ENCODE peak calls at places on chromosomes 16 and 17, in four cellular contexts. One of them, this sample, is unnamed. For H3K27me3 and H3K4me1, the result is how much of the 10 kb centered on the place peaks cover.

GRCh38 chr16:51545951-51546350 is 394.9 kb upstream of the SALL1 start:
- DNase-seq in fibroblast of lung: no peak
- DNase-seq in right cardiac atrium: no peak
- DNase-seq in PC-9: no peak
- DNase-seq in this sample: no peak

GRCh38 chr17:81239714-81240555 is 817 bp downstream of the NDUFAF8 start:
- DNase-seq in PC-9: no peak
- DNase-seq in right cardiac atrium: no peak
- DNase-seq in fibroblast of lung: no peak
- DNase-seq in this sample: no peak

GRCh38 chr17:77493238-77493812 is 352.6 kb downstream of the SEC14L1 start:
- DNase-seq in right cardiac atrium: no peak
- DNase-seq in fibroblast of lung: no peak
- DNase-seq in PC-9: no peak
- DNase-seq in this sample: no peak

GRCh38 chr16:57503366-57503765 is 17.1 kb upstream of the DOK4 start:
- DNase-seq in right cardiac atrium: peak
- DNase-seq in PC-9: no peak
- DNase-seq in fibroblast of lung: no peak
- DNase-seq in this sample: no peak

GRCh38 chr16:19071811-19072777 is 4.7 kb downstream of the COQ7 start:
- DNase-seq in PC-9: peak
- DNase-seq in fibroblast of lung: peak
- DNase-seq in right cardiac atrium: peak
- DNase-seq in this sample: peak

GRCh38 chr17:4896332-4897197 is 2.8 kb upstream of the C17orf107 start:
- DNase-seq in PC-9: no peak
- DNase-seq in right cardiac atrium: no peak
- DNase-seq in fibroblast of lung: no peak
- DNase-seq in this sample: no peak

GRCh38 chr16:74695450-74696422 is 4.9 kb downstream of the MLKL start:
- DNase-seq in fibroblast of lung: peak
- DNase-seq in right cardiac atrium: peak
- DNase-seq in PC-9: peak
- DNase-seq in this sample: peak

GRCh38 chr17:50123649-50124349 is 6.2 kb downstream of the SAMD14 start:
- DNase-seq in fibroblast of lung: no peak
- DNase-seq in PC-9: no peak
- DNase-seq in right cardiac atrium: no peak
- DNase-seq in this sample: no peak

GRCh38 chr17:5437721-5438317 is 1.1 kb downstream of the C1QBP start:
- DNase-seq in right cardiac atrium: no peak
- DNase-seq in fibroblast of lung: no peak
- DNase-seq in PC-9: peak
- DNase-seq in this sample: no peak

GRCh38 chr16:48022496-48022895 is 133.3 kb downstream of the ABCC12 start:
- DNase-seq in PC-9: no peak
- DNase-seq in fibroblast of lung: no peak
- DNase-seq in right cardiac atrium: no peak
- DNase-seq in this sample: no peak

GRCh38 chr17:31476525-31477416 is 85.3 kb downstream of the RAB11FIP4 start:
- DNase-seq in right cardiac atrium: no peak
- DNase-seq in PC-9: no peak
- DNase-seq in fibroblast of lung: no peak
- DNase-seq in this sample: no peak
- H3K27me3 ChIP-seq in right cardiac atrium: under half
- H3K27me3 ChIP-seq in PC-9: under half
- H3K27me3 ChIP-seq in fibroblast of lung: under half
- H3K27me3 ChIP-seq in this sample: under half

GRCh38 chr17:64779344-64780095 is 117.4 kb upstream of the SMURF2 start:
- DNase-seq in fibroblast of lung: no peak
- DNase-seq in right cardiac atrium: no peak
- DNase-seq in PC-9: no peak
- DNase-seq in this sample: no peak
- H3K4me1 ChIP-seq in fibroblast of lung: under half
- H3K4me1 ChIP-seq in right cardiac atrium: under half
- H3K4me1 ChIP-seq in PC-9: under half
- H3K4me1 ChIP-seq in this sample: under half

DNA sequence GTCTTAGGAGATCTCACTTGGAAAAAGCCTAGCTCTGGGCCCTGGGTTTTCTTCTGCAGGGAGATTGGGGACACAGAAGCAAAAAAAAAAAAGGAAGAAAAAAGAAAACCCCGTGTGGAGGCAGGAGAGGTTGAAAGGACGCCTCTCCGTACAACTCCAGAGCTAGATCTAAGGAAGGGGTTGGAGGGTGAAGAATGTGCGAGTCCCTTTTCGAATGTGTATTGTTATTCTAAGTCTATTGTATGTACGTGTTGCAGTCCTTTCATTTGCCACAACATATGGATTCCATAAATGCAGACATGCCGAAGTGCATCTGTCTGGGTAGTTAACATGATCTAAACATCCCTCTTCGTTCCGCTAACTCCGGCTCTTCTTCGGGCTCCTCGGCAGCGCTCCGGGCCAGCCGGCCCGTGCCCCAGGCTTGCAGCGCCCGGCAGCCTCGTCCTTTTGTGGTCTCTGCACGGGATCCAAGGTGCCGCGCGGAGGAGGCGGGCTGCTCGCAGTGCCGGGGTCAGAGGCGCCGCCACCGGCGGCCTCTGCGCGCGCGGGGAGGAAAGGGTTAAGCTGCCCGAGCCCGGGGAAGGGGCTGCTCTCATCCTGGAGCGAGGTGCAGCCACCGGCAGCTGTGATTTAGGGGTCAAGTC is 14.8 kb upstream of the ZFHX3 start:
- DNase-seq in PC-9: no peak
- DNase-seq in fibroblast of lung: peak
- DNase-seq in right cardiac atrium: no peak
- DNase-seq in this sample: peak
- H3K27me3 ChIP-seq in PC-9: under half
- H3K27me3 ChIP-seq in fibroblast of lung: under half
- H3K27me3 ChIP-seq in right cardiac atrium: under half
- H3K27me3 ChIP-seq in this sample: half or more

GRCh38 chr17:42274273-42274542 is 2.0 kb downstream of the STAT5B start:
- DNase-seq in right cardiac atrium: no peak
- DNase-seq in fibroblast of lung: no peak
- DNase-seq in PC-9: no peak
- DNase-seq in this sample: no peak

GRCh38 chr17:42275527-42276358 is 448 bp downstream of the STAT5B start:
- DNase-seq in PC-9: no peak
- DNase-seq in right cardiac atrium: peak
- DNase-seq in fibroblast of lung: peak
- DNase-seq in this sample: peak

GRCh38 chr17:42276359-42276608 is at the start of gene STAT5B:
- DNase-seq in fibroblast of lung: peak
- DNase-seq in right cardiac atrium: peak
- DNase-seq in PC-9: no peak
- DNase-seq in this sample: no peak

GRCh38 chr17:42273474-42274272 is 2.5 kb downstream of the STAT5B start:
- DNase-seq in PC-9: no peak
- DNase-seq in fibroblast of lung: no peak
- DNase-seq in right cardiac atrium: no peak
- DNase-seq in this sample: no peak

GRCh38 chr17:42274812-42275526 is 1.2 kb downstream of the STAT5B start:
- DNase-seq in fibroblast of lung: no peak
- DNase-seq in PC-9: no peak
- DNase-seq in right cardiac atrium: no peak
- DNase-seq in this sample: no peak
- H3K4me1 ChIP-seq in fibroblast of lung: under half
- H3K4me1 ChIP-seq in PC-9: under half
- H3K4me1 ChIP-seq in right cardiac atrium: under half
- H3K4me1 ChIP-seq in this sample: under half

DNA sequence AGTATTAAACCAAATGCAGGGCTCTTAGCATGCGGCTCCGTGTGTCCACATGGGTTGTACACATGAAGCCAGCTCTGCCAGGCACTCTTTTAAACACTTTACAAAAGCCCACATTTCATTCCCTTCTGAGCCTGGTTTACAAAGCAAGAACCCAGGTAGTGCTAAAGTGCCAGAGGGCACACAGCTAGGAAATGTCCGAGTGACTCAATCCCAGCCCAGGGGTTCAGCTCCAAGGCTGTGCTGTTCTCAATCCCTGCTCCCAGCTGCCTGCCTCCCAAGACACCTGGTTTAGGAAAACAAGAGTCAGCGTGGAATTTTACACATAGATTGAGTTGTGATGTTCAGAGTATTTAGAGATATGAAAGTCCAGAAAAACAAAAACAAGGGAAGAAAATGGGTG is 13.3 kb upstream of the DCAF7 start:
- DNase-seq in right cardiac atrium: no peak
- DNase-seq in fibroblast of lung: no peak
- DNase-seq in PC-9: peak
- DNase-seq in this sample: no peak
- H3K27me3 ChIP-seq in right cardiac atrium: under half
- H3K27me3 ChIP-seq in fibroblast of lung: under half
- H3K27me3 ChIP-seq in PC-9: under half
- H3K27me3 ChIP-seq in this sample: under half

DNA sequence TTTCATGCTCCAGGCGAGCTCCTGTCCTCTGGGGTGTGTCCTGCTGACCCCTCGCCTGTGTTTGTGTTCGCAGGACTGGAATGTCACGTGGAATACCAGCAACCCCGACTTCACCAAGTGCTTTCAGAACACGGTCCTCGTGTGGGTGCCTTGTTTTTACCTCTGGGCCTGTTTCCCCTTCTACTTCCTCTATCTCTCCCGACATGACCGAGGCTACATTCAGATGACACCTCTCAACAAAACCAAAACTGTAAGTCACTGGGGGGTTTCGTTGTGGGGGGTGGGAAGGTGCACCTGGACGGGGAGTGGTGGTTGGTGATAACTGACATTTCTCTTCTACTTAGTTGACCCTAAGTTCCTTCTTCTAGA is 58.3 kb downstream of the ABCC1 start:
- DNase-seq in fibroblast of lung: no peak
- DNase-seq in PC-9: no peak
- DNase-seq in right cardiac atrium: no peak
- DNase-seq in this sample: no peak
- H3K4me1 ChIP-seq in fibroblast of lung: under half
- H3K4me1 ChIP-seq in PC-9: under half
- H3K4me1 ChIP-seq in right cardiac atrium: under half
- H3K4me1 ChIP-seq in this sample: under half

DNA sequence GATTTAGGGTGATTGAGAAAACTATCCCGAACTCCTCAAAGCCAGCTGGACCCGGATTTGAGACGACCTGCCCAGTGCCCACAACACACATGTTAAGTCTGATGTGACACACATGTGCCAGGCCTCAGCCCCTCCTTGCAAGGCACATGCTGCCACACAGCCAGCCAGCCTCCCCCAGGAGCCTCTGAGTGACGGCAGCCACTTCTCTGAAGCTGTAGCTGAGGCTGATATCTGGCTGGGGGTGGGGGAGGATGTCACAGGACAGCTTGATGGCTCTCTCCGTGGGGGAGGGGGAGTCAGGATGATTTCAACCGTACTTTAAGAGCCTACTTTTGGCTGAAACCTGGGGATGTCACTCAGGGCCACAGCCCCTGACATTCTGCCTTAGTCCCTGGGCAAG is 40.9 kb downstream of the SRCIN1 start:
- DNase-seq in PC-9: no peak
- DNase-seq in right cardiac atrium: no peak
- DNase-seq in fibroblast of lung: no peak
- DNase-seq in this sample: peak
- H3K27me3 ChIP-seq in PC-9: under half
- H3K27me3 ChIP-seq in right cardiac atrium: under half
- H3K27me3 ChIP-seq in fibroblast of lung: half or more
- H3K27me3 ChIP-seq in this sample: half or more

DNA sequence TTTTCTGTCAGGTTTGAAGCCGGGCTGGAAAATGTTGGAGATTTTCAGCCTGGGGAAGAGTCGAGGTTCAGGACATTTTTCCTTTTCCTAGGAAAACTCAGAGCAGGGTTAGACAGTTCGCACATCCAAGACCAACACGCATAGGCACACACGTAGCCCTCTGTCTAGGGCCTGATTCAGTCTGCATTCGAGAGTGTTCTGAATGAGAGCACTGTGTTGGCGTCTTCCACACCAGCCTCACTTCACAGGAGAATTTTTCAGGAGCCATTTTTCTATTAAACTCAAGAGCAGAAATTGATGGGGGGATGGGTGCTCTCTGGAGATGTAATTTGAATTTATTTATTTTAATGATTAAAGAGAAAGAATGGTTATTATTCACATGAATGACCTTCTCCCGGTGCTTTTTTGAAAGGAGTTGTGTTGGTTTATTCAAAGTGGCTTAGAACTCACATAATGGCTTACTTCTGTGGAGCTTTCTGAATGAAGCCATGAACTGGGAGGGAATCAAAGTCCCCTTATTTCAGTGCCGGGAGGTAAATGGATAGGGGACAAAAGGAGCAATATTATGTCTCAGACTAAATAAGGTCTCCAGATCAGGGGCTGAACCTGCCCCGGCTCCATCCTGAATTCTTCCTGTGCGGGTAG is 194.3 kb downstream of the CCDC182 start:
- DNase-seq in fibroblast of lung: no peak
- DNase-seq in right cardiac atrium: no peak
- DNase-seq in PC-9: no peak
- DNase-seq in this sample: no peak
- H3K4me1 ChIP-seq in fibroblast of lung: under half
- H3K4me1 ChIP-seq in right cardiac atrium: under half
- H3K4me1 ChIP-seq in PC-9: under half
- H3K4me1 ChIP-seq in this sample: under half

This sample was measured in cardiac muscle cell.